ENCODE peak calls at places on chromosomes 13 and 19, in eight cellular contexts. M, Q, W, P, L, A, H and U are unnamed samples.

GRCh38 chr13:27599845-27600553 is 20.3 kb downstream of the LNX2 start:
- DNase-seq in H (no peak), Q (peak), W (peak), M (no peak), P (no peak), A (no peak), L (no peak), U (no peak)

GRCh38 chr13:110306960-110307696 is at the start of the genes COL4A1 and COL4A2:
- DNase-seq in W (no peak), P (peak), H (no peak), A (peak), M (no peak), Q (peak), L (no peak), U (no peak)

GRCh38 chr13:20125129-20125782 is 35.6 kb downstream of the GJA3 start:
- DNase-seq in P (no peak), M (no peak), L (no peak), Q (no peak), W (no peak), H (no peak), A (no peak), U (no peak)

GRCh38 chr19:8438236-8438635 is 6.5 kb upstream of the HNRNPM start:
- DNase-seq in H (no peak), A (no peak), M (no peak), L (no peak), W (no peak), Q (no peak), P (peak), U (no peak)

GRCh38 chr19:3468211-3468610 is 12.1 kb downstream of the SMIM24 start:
- DNase-seq in H (no peak), M (no peak), A (no peak), Q (no peak), P (no peak), L (no peak), W (no peak), U (no peak)

GRCh38 chr13:70107498-70108271 is at the start of gene ATXN8OS:
- DNase-seq in P (peak), M (peak), L (no peak), H (no peak), Q (peak), A (peak), W (no peak), U (no peak)

GRCh38 chr13:100721885-100722512 is 47.4 kb upstream of the TMTC4 start:
- DNase-seq in A (peak), M (peak), P (no peak), H (peak), Q (peak), L (no peak), W (peak), U (peak)

GRCh38 chr19:35696835-35697234 is 7.5 kb upstream of the ZBTB32 start:
- DNase-seq in W (no peak), P (no peak), H (no peak), Q (no peak), M (no peak), L (no peak), A (no peak), U (no peak)

GRCh38 chr19:38015216-38015615 is 108.2 kb downstream of the SIPA1L3 start:
- DNase-seq in H (no peak), Q (no peak), M (no peak), W (no peak), L (no peak), P (no peak), A (no peak), U (no peak)

GRCh38 chr19:16074488-16075365 is 1.6 kb upstream of the TPM4 start:
- DNase-seq in W (no peak), M (no peak), H (no peak), Q (no peak), A (no peak), L (no peak), P (peak), U (no peak)

GRCh38 chr19:34145741-34146202 is 26.5 kb upstream of the LSM14A start:
- DNase-seq in Q (peak), W (no peak), A (peak), H (peak), P (no peak), M (peak), L (no peak), U (no peak)

GRCh38 chr13:90950134-90950533 is 397.4 kb upstream of the MIR17HG start:
- DNase-seq in P (no peak), L (no peak), Q (no peak), H (no peak), M (no peak), W (no peak), A (no peak), U (no peak)

GRCh38 chr13:101523732-101524131 is 71.3 kb downstream of the ITGBL1 start:
- DNase-seq in P (no peak), M (peak), L (no peak), Q (no peak), H (no peak), A (no peak), W (peak), U (no peak)

GRCh38 chr13:98959775-98960325 is 18.0 kb downstream of the DOCK9 start:
- DNase-seq in H (no peak), P (no peak), Q (no peak), L (no peak), W (no peak), A (no peak), M (peak), U (no peak)

GRCh38 chr13:74133657-74134201 is 475 bp downstream of the KLF12 start:
- DNase-seq in H (peak), P (peak), Q (peak), M (peak), W (peak), L (peak), A (peak), U (peak)

GRCh38 chr13:94917814-94918213 is 205.5 kb upstream of the SOX21 start:
- DNase-seq in W (no peak), A (peak), M (no peak), H (no peak), Q (peak), L (no peak), P (no peak), U (no peak)

GRCh38 chr13:75830842-75831241 is 194.7 kb downstream of the LMO7 start:
- DNase-seq in M (no peak), L (no peak), H (no peak), A (no peak), W (peak), Q (no peak), P (no peak), U (no peak)

GRCh38 chr13:97474581-97474980 is 40.6 kb downstream of the RAP2A start:
- DNase-seq in Q (no peak), L (no peak), A (no peak), M (no peak), P (no peak), H (no peak), W (no peak), U (no peak)

GRCh38 chr13:87667686-87668085 is 3.5 kb upstream of the SLITRK5 start:
- DNase-seq in H (no peak), W (no peak), M (no peak), L (no peak), Q (no peak), A (no peak), P (no peak), U (no peak)

GRCh38 chr19:50794778-50795664 is 4.8 kb downstream of the ACP4 start:
- DNase-seq in M (peak), L (no peak), W (no peak), A (peak), H (no peak), Q (no peak), P (no peak), U (no peak)

GRCh38 chr19:38667552-38668205 is 20.2 kb downstream of the ACTN4 start:
- DNase-seq in H (no peak), P (peak), M (no peak), W (peak), A (no peak), L (no peak), Q (no peak), U (no peak)

GRCh38 chr19:13794388-13794751 is 873 bp upstream of the ZSWIM4 start:
- DNase-seq in P (peak), W (peak), L (no peak), M (no peak), Q (no peak), A (no peak), H (no peak), U (no peak)

GRCh38 chr19:13398780-13399726 is 107.2 kb downstream of the CACNA1A start:
- DNase-seq in Q (no peak), A (no peak), L (no peak), W (peak), P (no peak), H (no peak), M (peak), U (no peak)

GRCh38 chr13:79662882-79663281 is 181.9 kb downstream of the NDFIP2 start:
- DNase-seq in A (no peak), P (no peak), L (no peak), H (no peak), Q (peak), W (no peak), M (no peak), U (peak)

GRCh38 chr13:112776971-112777370 is 87.1 kb downstream of the ATP11A start:
- DNase-seq in M (no peak), A (peak), Q (no peak), P (no peak), L (no peak), W (no peak), H (no peak), U (no peak)

GRCh38 chr19:46324277-46324676 is 22.6 kb upstream of the PPP5C start:
- DNase-seq in H (no peak), Q (no peak), L (no peak), A (no peak), M (no peak), P (no peak), W (no peak), U (no peak)

GRCh38 chr19:32748497-32748896 is 28.9 kb downstream of the TDRD12 start:
- DNase-seq in M (no peak), W (no peak), Q (no peak), P (no peak), L (no peak), H (no peak), A (peak), U (no peak)

GRCh38 chr19:10299545-10300458 is 9.8 kb downstream of the ZGLP1 start:
- DNase-seq in H (no peak), A (no peak), L (no peak), M (no peak), Q (no peak), W (no peak), P (no peak), U (peak)

GRCh38 chr19:53409505-53410204 is 14.7 kb downstream of the ZNF765 start:
- DNase-seq in L (no peak), P (no peak), H (no peak), W (no peak), Q (no peak), A (no peak), M (no peak), U (no peak)

GRCh38 chr13:107025991-107026390 is 458.1 kb upstream of the ARGLU1 start:
- DNase-seq in H (no peak), L (no peak), P (peak), W (no peak), A (no peak), M (no peak), Q (peak), U (no peak)

GRCh38 chr19:33868821-33869412 is 72.2 kb downstream of the KCTD15 start:
- DNase-seq in M (no peak), W (no peak), P (peak), Q (peak), A (peak), L (no peak), H (peak), U (peak)

GRCh38 chr13:79593611-79594275 is 112.8 kb downstream of the NDFIP2 start:
- DNase-seq in W (peak), L (no peak), M (no peak), A (no peak), Q (no peak), P (no peak), H (no peak), U (no peak)

GRCh38 chr19:51697169-51697776 is 4.1 kb downstream of the SPACA6 start:
- DNase-seq in H (no peak), M (no peak), P (no peak), L (no peak), A (no peak), W (no peak), Q (no peak), U (no peak)

GRCh38 chr19:2140193-2140545 is 11.2 kb downstream of the AP3D1 start:
- DNase-seq in H (no peak), M (no peak), Q (no peak), L (no peak), W (no peak), A (no peak), P (no peak), U (no peak)